ENCODE peak calls at places on chromosomes 3 and 15, in seven cellular contexts. N, E, W, Y, T, I and P are unnamed samples. For H3K36me3, the result is how much of the 10 kb centered on the place peaks cover.

GRCh38 chr3:47634996-47635395 is 56.3 kb upstream of the CSPG5 start:
- DNase-seq in E (no peak), N (no peak), I (no peak), Y (no peak), W (no peak), T (no peak), P (no peak)

GRCh38 chr15:51161491-51162260 is 67.0 kb upstream of the TNFAIP8L3 start:
- DNase-seq in N (no peak), Y (peak), E (no peak), T (no peak), W (no peak), I (no peak), P (no peak)

GRCh38 chr3:174010902-174011301 is 613.4 kb downstream of the NLGN1 start:
- DNase-seq in N (no peak), T (no peak), W (peak), I (no peak), E (no peak), Y (no peak), P (no peak)

GRCh38 chr3:30659270-30660127 is 53.1 kb downstream of the TGFBR2 start:
- DNase-seq in T (no peak), Y (peak), I (no peak), N (no peak), E (no peak), W (no peak), P (no peak)

GRCh38 chr3:31704651-31705179 is 172.0 kb downstream of the STT3B start:
- DNase-seq in W (no peak), N (no peak), E (no peak), I (peak), T (peak), Y (peak), P (no peak)

GRCh38 chr3:158765518-158766205 is 33.4 kb upstream of the RARRES1 start:
- DNase-seq in N (no peak), W (no peak), I (no peak), T (no peak), Y (no peak), E (no peak), P (no peak)

GRCh38 chr3:46846624-46847542 is 16.4 kb downstream of the MYL3 start:
- DNase-seq in I (no peak), Y (no peak), N (no peak), T (no peak), W (no peak), E (no peak), P (no peak)

GRCh38 chr3:34011171-34012101 is 213.0 kb downstream of the PDCD6IP start:
- DNase-seq in I (no peak), T (no peak), W (no peak), E (peak), N (no peak), Y (peak), P (peak)

GRCh38 chr3:187504435-187504834 is 136.2 kb downstream of the RTP4 start:
- DNase-seq in W (no peak), N (no peak), I (no peak), Y (peak), T (no peak), E (no peak), P (no peak)

GRCh38 chr15:74322558-74323180 is 44.8 kb downstream of the CYP11A1 start:
- DNase-seq in E (peak), Y (peak), W (peak), I (peak), T (peak), N (no peak), P (peak)

GRCh38 chr3:183159319-183159718 is 3.2 kb downstream of the LAMP3 start:
- DNase-seq in T (no peak), Y (peak), E (no peak), N (no peak), I (no peak), W (peak), P (no peak)

GRCh38 chr3:46902188-46902631 is 24.7 kb downstream of the PTH1R start:
- DNase-seq in E (no peak), W (no peak), N (no peak), Y (no peak), I (no peak), T (no peak), P (no peak)

GRCh38 chr3:172716476-172716875 is 5.6 kb upstream of the NCEH1 start:
- DNase-seq in T (no peak), N (no peak), E (no peak), I (peak), Y (no peak), W (no peak), P (no peak)

GRCh38 chr3:157280786-157281185 is 120.8 kb upstream of the CCNL1 start:
- DNase-seq in E (no peak), Y (peak), T (no peak), N (no peak), W (no peak), I (no peak), P (no peak)

GRCh38 chr15:80508783-80509182 is 104.6 kb downstream of the ARNT2 start:
- DNase-seq in W (no peak), N (no peak), T (no peak), E (no peak), I (no peak), Y (no peak), P (no peak)

GRCh38 chr3:197730200-197730599 is 6.5 kb downstream of the RUBCN start:
- DNase-seq in I (no peak), T (no peak), E (no peak), Y (peak), W (peak), N (no peak), P (no peak)

GRCh38 chr3:5442786-5443138 is 255.3 kb downstream of the EDEM1 start:
- DNase-seq in N (no peak), W (no peak), T (no peak), I (no peak), E (no peak), Y (no peak), P (no peak)

GRCh38 chr15:25849431-25849921 is 13.7 kb downstream of the ATP10A start:
- DNase-seq in Y (peak), N (no peak), W (peak), I (no peak), E (peak), T (no peak), P (no peak)

GRCh38 chr3:136161516-136161915 is 34.6 kb downstream of the MSL2 start:
- DNase-seq in T (no peak), E (no peak), I (no peak), N (no peak), W (no peak), Y (no peak), P (no peak)

GRCh38 chr3:194123735-194124134 is 12.2 kb upstream of the HES1 start:
- DNase-seq in E (no peak), T (no peak), N (no peak), I (no peak), Y (no peak), W (no peak), P (no peak)

GRCh38 chr3:37530298-37530697 is 331.4 kb upstream of the CTDSPL start:
- DNase-seq in W (no peak), N (no peak), Y (no peak), I (no peak), T (no peak), E (no peak), P (no peak)

GRCh38 chr15:89851665-89852341 is 37.2 kb upstream of the ANPEP start:
- DNase-seq in E (no peak), W (no peak), N (no peak), Y (no peak), I (no peak), T (no peak), P (no peak)

DNA sequence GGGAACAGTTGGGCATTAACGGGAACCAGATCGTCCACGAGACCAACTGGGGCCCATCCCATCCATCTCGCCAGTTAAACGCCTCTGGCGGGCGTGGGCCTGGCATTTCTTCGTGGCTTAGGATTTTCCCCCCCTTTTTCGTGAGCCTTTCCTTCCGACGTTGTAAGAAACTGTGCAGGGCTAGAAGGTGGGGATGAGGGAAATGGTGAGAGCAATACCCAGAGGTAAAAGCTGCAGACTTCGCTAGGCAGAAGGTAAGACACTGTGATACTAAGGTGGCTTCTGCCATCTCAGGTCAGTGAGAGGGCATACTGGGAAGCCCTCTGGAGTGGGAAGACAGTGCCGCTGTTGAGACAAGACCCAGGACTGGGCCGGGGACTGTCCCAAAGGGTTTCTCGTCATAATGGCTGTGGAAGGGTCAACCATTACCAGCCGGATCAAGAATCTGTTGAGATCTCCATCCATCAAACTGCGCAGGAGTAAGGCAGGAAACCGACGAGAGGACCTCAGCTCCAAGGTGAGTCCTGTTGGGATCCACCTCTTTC is 661 bp downstream of the MAPKBP1 start:
- DNase-seq in W (no peak), T (no peak), Y (no peak), E (no peak), I (no peak), N (no peak), P (no peak)
- H3K36me3 ChIP-seq in W (under half), T (under half), Y (under half), E (under half), I (under half), N (under half), P (under half)

GRCh38 chr3:142026333-142026732 is 123.0 kb downstream of the TFDP2 start:
- DNase-seq in N (no peak), I (no peak), W (no peak), Y (no peak), T (no peak), E (no peak), P (no peak)

GRCh38 chr3:142028174-142028833 is 121.0 kb downstream of the TFDP2 start:
- DNase-seq in N (peak), E (peak), W (peak), T (peak), Y (peak), I (no peak), P (no peak)

GRCh38 chr3:142029052-142029642 is 120.2 kb downstream of the TFDP2 start:
- DNase-seq in T (no peak), E (no peak), W (no peak), N (no peak), I (no peak), Y (no peak), P (no peak)

GRCh38 chr3:142027295-142027694 is 122.0 kb downstream of the TFDP2 start:
- DNase-seq in T (no peak), N (no peak), I (no peak), E (peak), Y (peak), W (peak), P (no peak)

DNA sequence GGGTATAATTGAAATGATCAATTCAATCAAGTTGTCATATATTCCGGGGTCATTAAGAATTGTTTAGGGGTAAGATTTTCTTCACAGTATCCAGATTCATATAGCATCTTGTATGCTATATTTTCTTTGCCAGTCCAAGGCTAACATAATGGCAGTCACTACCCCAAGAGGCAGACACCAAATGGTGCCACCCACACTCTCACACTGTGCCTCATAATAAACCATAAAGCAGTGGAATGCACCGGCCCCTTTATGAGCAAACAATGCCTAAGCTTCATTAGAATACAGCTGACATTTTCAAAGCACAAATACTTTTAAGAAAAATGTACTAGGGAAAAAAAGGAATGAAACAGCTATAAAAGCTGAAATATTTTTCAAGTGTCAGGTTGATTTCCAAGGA is 121.6 kb downstream of the TFDP2 start:
- DNase-seq in I (no peak), N (peak), Y (peak), T (no peak), E (peak), W (peak), P (no peak)
- H3K4me3 ChIP-seq in I (no peak), N (peak), Y (peak), T (peak), E (peak), W (peak), P (no peak)

DNA sequence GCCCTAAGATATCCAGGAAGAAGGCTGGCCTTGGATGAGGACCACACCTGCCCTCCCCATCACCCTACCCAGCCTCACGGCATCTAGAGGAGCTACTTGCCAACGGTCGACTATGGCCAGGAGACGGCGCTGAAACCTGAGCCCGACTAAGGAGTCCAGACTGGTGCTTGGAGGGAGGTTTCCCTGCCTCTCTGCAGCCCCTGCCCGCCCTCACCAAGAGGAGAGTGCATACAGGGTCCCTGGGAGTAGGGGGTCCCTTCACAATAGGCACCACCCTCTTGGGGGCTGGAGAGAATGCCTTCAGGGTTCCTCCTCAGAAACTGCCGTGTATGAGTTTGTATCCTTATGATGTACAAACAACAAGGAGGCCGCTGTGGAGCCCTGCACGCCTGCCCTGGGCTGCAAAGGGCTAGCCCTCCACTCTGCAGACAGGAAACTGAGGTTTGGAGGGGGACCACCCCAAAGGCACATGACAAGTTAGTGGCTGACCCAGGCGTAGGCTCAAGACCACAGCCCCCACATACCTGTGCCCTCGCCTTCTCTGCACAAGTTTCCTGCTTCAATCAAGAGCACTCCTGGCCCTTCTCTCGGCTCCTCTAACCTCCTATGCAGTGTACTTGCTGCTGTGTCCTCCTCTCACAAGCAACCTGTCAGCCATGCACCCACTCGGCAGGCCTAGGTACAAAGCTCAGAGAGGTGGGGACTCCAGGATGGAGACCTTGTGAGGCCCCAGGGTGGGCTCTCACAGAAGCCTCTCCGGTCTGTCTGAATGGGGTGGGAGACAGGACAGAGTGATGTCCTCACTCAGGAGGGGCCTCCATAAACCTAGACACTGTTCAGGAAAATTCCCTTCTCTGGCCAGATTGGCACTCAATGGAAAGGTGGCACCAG is 7.4 kb downstream of the KLF15 start:
- DNase-seq in T (no peak), W (no peak), E (no peak), Y (no peak), N (no peak), I (no peak), P (peak)
- H3K36me3 ChIP-seq in T (under half), W (under half), E (under half), Y (under half), N (under half), I (under half), P (under half)

DNA sequence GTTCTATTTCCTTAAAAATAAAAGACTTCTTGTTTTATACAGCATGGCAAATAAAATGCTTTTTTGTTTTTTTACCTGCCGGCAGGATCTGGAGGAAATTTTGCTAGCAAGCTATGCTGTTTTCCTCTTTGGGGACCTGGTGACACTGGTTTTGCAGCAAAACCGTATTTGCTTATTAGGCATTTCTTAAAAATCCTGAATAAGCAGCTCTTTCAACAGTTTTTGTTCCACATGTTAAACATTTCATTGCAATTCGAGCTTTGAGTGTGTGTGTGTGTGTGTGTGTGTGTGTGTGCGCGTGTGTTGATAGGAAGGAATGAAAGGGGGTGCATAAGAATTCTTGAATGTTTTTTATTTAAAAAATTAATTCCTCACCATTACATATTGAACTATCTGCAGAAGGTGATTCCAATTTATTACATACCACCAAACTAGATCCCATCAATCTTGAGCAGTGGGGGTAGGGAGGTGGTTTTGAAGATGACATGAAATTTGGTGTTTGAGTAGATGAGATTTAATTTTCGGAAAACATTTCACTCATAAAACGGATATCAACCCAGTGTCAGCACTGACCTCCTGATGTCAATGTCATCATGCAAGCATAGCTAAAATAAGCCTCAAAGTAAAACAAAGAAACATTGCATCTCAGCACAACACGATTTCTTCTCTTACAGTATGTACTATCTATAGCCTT is 17.2 kb downstream of the ZBTB38 start:
- DNase-seq in T (no peak), I (no peak), N (no peak), E (no peak), W (no peak), Y (no peak), P (no peak)
- H3K4me3 ChIP-seq in T (peak), I (no peak), N (no peak), E (no peak), W (no peak), Y (peak), P (peak)

DNA sequence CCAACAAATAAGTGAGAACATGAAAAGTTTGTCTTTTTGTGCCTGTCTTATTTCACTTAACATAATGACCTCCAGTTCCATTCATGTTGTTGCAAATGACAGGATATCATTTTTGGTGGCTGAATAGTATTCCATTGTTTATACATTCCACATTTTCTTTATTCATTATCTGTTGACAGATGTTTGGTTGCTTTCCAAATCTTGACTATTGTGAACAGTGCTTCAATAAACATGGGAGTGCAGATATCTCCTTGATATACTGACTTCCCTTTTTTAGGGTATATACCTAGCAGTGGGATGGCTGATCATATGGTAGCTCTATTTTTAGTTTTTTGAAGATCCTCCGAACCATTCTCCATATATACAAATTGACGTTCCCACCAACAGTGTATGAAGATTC is 19.1 kb upstream of the CD200R1L start:
- DNase-seq in Y (no peak), W (no peak), T (no peak), I (no peak), E (no peak), N (no peak), P (no peak)
- H3K36me3 ChIP-seq in Y (under half), W (under half), T (under half), I (under half), E (under half), N (under half), P (under half)

DNA sequence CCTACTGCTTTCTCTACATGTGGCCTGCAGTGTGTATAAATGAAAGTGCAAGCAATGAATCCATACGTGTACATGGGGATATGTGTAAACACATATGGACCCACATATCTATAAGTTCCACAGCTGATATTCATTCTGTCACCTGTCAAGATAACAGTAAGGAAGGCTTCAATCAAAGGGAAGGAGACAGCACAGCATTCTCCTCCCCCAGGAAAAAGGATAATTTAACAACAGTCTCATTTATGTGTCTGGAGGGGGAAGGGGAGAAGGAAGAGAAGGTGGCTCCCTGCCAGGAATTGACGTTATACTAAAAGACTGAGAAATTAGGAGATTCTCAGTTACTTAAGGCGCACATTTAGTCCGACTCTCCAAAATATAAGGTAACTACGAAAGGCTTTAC is 345.9 kb downstream of the FOXP1 start:
- DNase-seq in I (no peak), T (no peak), N (no peak), Y (no peak), E (no peak), W (no peak), P (no peak)
- H3K4me3 ChIP-seq in I (no peak), T (no peak), N (no peak), Y (no peak), E (no peak), W (no peak), P (no peak)